ENCODE peak calls at places on chromosomes 13 and 19, in six cellular contexts. S is GM04503, V is neural progenitor cell, G is left colon, Y is globus pallidus, X is cardiac fibroblast. T is an unnamed sample.
A peak's percentile ranks its signal among the peaks of the same experiment; 100 is the strongest.

GRCh38 chr13:97648171-97648880 is 214.4 kb downstream of the RAP2A start:
- DNase-seq in S (no peak), V (no peak), G (no peak), Y (no peak), X (peak; percentile 71), T (no peak)

GRCh38 chr13:41941174-41941573 is 19.7 kb downstream of the VWA8 start:
- DNase-seq in S (no peak), V (no peak), G (no peak), Y (no peak), X (peak; percentile 44), T (no peak)

GRCh38 chr19:53870485-53870844 is 2.8 kb downstream of the MYADM start:
- DNase-seq in S (no peak), V (peak; percentile 63), G (peak; percentile 61), Y (no peak), X (no peak), T (peak; percentile 28)

GRCh38 chr19:2042485-2043268 is 8.4 kb downstream of the MKNK2 start:
- DNase-seq in S (no peak), V (peak; percentile 49), G (peak; percentile 61), Y (no peak), X (no peak), T (no peak)

GRCh38 chr13:21871919-21872318 is 201.0 kb downstream of the FGF9 start:
- DNase-seq in S (no peak), V (no peak), G (no peak), Y (no peak), X (no peak), T (no peak)

GRCh38 chr19:5680083-5680436 is 256 bp downstream of the MICOS13 start:
- DNase-seq in S (no peak), V (peak; percentile 48), G (peak; percentile 69), Y (no peak), X (no peak), T (peak; percentile 66)

GRCh38 chr13:50127017-50127725 is 111.9 kb downstream of the KCNRG start:
- DNase-seq in S (no peak), V (peak; percentile 75), G (peak; percentile 69), Y (no peak), X (peak; percentile 64), T (no peak)

GRCh38 chr19:42596391-42597071 is 1.8 kb upstream of the CEACAM8 start:
- DNase-seq in S (no peak), V (peak; percentile 54), G (peak; percentile 49), Y (peak; percentile 13), X (peak; percentile 20), T (peak; percentile 11)

GRCh38 chr19:33677745-33678426 is 56.1 kb downstream of the CHST8 start:
- DNase-seq in S (no peak), V (peak; percentile 56), G (no peak), Y (no peak), X (no peak), T (no peak)

GRCh38 chr19:38710416-38710702 is 33.9 kb downstream of the CAPN12 start:
- DNase-seq in S (no peak), V (no peak), G (no peak), Y (no peak), X (no peak), T (no peak)